ENCODE peak calls at places on chromosomes 5 and 9, in four cellular contexts. One of them, this sample, is unnamed.

GRCh38 chr5:11642398-11642797 is 261.8 kb downstream of the CTNND2 start:
- DNase-seq in mesenchymal stem cell: no peak
- DNase-seq in IMR-90: no peak
- DNase-seq in H9: no peak
- DNase-seq in this sample: no peak

GRCh38 chr5:61332891-61333350 is 863 bp downstream of the ZSWIM6 start:
- DNase-seq in mesenchymal stem cell: peak
- DNase-seq in IMR-90: peak
- DNase-seq in H9: peak
- DNase-seq in this sample: peak

GRCh38 chr9:116480700-116481099 is 206.4 kb upstream of the TRIM32 start:
- DNase-seq in mesenchymal stem cell: no peak
- DNase-seq in IMR-90: no peak
- DNase-seq in H9: no peak
- DNase-seq in this sample: no peak

GRCh38 chr5:14143843-14144585 is 872 bp downstream of the TRIO start:
- DNase-seq in mesenchymal stem cell: no peak
- DNase-seq in IMR-90: no peak
- DNase-seq in H9: peak
- DNase-seq in this sample: no peak

GRCh38 chr9:113474372-113474771 is 10.8 kb downstream of the RGS3 start:
- DNase-seq in mesenchymal stem cell: no peak
- DNase-seq in IMR-90: no peak
- DNase-seq in H9: no peak
- DNase-seq in this sample: no peak

GRCh38 chr9:129639756-129640085 is 2.2 kb downstream of the ASB6 start:
- DNase-seq in mesenchymal stem cell: no peak
- DNase-seq in IMR-90: no peak
- DNase-seq in H9: no peak
- DNase-seq in this sample: no peak

GRCh38 chr5:39176740-39177628 is 42.4 kb downstream of the FYB1 start:
- DNase-seq in mesenchymal stem cell: no peak
- DNase-seq in IMR-90: no peak
- DNase-seq in H9: no peak
- DNase-seq in this sample: no peak

GRCh38 chr9:91992636-91993035 is 42.6 kb upstream of the ROR2 start:
- DNase-seq in mesenchymal stem cell: no peak
- DNase-seq in IMR-90: peak
- DNase-seq in H9: no peak
- DNase-seq in this sample: no peak

DNA sequence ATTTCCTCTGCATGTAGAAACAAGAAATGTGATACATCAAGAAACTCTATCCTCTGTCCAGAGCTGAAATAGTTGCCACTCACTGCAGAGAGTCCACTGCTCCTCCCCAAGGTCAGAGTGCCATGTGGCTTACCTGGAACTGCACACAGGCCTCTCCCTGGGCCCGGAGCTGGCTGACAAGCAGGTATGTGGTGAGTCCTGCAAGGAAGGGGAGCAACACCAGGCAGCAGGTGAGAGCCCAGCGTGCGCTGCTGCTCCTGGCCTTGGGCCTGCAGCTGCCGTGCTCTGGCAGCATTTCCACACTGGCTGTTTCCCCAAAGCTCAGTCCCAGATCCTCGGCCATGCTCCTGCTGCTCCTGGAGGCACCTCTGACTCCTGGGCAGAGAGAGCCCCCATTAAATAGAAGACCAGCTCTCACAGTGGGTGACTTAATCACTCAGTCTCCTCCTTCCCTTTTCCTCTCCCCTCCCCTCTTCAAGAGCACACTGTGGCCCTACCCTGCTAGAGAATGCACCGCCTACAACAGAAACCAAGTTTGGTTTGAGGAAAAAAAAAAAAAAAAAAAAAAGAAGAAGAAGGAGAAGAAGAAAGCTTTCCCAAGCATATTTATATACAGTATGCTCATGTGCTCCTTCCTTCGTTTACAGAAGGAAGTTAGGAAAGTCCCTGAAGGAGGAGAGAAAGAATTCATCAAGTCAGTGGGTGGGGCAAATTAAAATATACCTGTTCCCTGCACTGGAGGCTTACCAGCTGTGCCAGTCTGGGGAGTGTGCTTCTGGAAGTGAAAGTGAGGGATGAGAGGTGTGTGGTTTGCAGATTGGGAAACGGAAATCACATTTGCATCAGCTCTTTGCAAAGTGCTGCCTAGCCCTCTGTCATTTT is at the start of gene TNFSF15:
- DNase-seq in mesenchymal stem cell: peak
- DNase-seq in IMR-90: peak
- DNase-seq in H9: peak
- DNase-seq in this sample: no peak
- H3K14ac ChIP-seq in mesenchymal stem cell: peak
- H3K14ac ChIP-seq in IMR-90: peak
- H3K14ac ChIP-seq in H9: no peak
- H3K14ac ChIP-seq in this sample: no peak

GRCh38 chr9:3827175-3827574 is 301.4 kb upstream of the RFX3 start:
- DNase-seq in mesenchymal stem cell: no peak
- DNase-seq in IMR-90: no peak
- DNase-seq in H9: no peak
- DNase-seq in this sample: no peak
- H4K91ac ChIP-seq in mesenchymal stem cell: no peak
- H4K91ac ChIP-seq in IMR-90: no peak
- H4K91ac ChIP-seq in H9: no peak
- H4K91ac ChIP-seq in this sample: no peak

GRCh38 chr5:119331566-119332095 is 24.2 kb upstream of the TNFAIP8 start:
- DNase-seq in mesenchymal stem cell: peak
- DNase-seq in IMR-90: no peak
- DNase-seq in H9: no peak
- DNase-seq in this sample: no peak

GRCh38 chr5:119327018-119327417 is 28.8 kb upstream of the TNFAIP8 start:
- DNase-seq in mesenchymal stem cell: no peak
- DNase-seq in IMR-90: peak
- DNase-seq in H9: no peak
- DNase-seq in this sample: no peak

GRCh38 chr5:119329701-119330100 is 26.1 kb upstream of the TNFAIP8 start:
- DNase-seq in mesenchymal stem cell: peak
- DNase-seq in IMR-90: peak
- DNase-seq in H9: no peak
- DNase-seq in this sample: no peak

GRCh38 chr5:119330367-119331183 is 25.2 kb upstream of the TNFAIP8 start:
- DNase-seq in mesenchymal stem cell: no peak
- DNase-seq in IMR-90: no peak
- DNase-seq in H9: no peak
- DNase-seq in this sample: no peak

DNA sequence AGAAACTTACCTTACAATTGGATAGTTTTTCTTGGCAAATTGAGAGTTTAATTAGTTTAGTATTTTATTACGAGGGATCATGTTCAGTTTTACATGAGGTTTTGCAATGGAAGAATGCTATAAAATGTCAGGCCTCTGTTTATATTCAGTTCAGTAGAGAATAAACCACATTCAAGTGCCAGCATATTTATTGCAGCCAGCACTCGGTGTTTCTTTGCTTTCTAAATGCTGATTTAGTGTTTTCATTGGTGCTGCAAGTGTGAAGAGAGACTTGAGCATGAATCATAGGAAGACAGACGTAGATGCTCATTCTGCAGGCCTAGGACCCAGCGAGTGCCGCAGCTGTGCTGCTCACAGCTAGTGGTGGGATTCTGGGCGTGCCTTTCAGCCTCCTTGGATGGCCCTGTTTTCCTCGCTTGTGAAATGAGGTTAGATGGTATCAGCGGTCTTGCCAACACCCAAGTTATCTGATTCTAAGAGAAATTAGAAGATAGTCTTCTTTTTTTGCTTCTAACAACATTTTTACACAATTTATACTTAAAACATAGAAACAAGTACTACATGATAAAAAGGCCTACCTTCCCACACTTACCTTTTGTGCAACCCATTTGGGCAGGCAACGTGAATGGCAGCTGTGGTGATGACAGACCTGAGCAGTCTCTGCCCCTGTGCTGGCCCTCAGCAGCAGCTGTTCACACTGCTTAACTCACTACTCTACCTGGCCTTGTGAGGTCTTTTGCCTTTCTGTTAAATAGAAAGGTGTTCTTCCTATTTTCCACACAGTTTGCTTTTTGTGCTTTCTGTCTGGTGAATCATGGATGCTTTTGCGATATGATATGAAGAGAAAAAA is 26.8 kb upstream of the TNFAIP8 start:
- DNase-seq in mesenchymal stem cell: peak
- DNase-seq in IMR-90: peak
- DNase-seq in H9: no peak
- DNase-seq in this sample: no peak
- H2AK5ac ChIP-seq in mesenchymal stem cell: peak
- H2AK5ac ChIP-seq in IMR-90: peak
- H2AK5ac ChIP-seq in H9: no peak
- H2AK5ac ChIP-seq in this sample: no peak

DNA sequence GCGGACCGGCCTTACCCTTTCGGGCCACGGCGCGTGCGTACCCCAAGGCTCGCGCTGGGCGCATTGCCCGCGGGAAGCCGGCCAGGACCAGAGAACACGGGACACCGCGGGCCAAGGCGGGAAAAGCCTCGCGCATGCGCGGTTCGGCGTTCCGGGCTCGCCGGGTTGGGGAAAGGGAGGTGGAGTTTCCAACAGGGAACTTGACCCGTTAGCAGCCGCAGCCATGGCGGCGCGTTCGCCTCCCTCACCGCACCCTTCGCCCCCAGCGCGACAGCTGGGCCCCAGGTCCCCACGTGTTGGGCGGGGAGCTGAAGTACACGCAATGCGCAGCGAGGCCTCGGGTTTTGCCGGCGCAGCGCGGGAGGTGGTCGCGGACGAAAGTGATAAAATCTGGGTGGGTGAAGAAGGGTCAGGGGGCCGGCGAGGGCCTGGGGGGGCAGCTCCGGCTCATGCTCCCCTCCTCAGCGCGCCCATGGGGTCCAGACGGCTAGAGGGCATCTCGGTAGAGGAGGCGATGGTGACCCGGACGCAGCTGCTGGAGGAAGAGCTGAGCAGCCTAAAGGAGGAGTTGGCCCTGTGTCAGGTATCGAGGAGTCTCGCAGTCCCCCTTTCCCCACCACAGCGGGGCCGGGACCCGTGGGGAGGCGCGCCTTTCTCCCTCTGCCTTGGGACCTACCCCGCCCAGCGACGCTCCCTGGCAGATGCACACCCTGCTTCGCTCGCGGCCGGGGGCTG is at the start of gene CNTLN:
- DNase-seq in mesenchymal stem cell: peak
- DNase-seq in IMR-90: peak
- DNase-seq in H9: peak
- DNase-seq in this sample: peak
- H3K14ac ChIP-seq in mesenchymal stem cell: peak
- H3K14ac ChIP-seq in IMR-90: peak
- H3K14ac ChIP-seq in H9: peak
- H3K14ac ChIP-seq in this sample: peak

GRCh38 chr9:131739988-131740648 is at the start of gene RAPGEF1:
- DNase-seq in mesenchymal stem cell: no peak
- DNase-seq in IMR-90: no peak
- DNase-seq in H9: peak
- DNase-seq in this sample: peak

GRCh38 chr9:131740898-131741297 is 1.0 kb upstream of the RAPGEF1 start:
- DNase-seq in mesenchymal stem cell: no peak
- DNase-seq in IMR-90: no peak
- DNase-seq in H9: no peak
- DNase-seq in this sample: no peak

GRCh38 chr9:131738293-131738692 is 1.6 kb downstream of the RAPGEF1 start:
- DNase-seq in mesenchymal stem cell: no peak
- DNase-seq in IMR-90: no peak
- DNase-seq in H9: no peak
- DNase-seq in this sample: no peak

GRCh38 chr9:131738838-131739191 is 1.1 kb downstream of the RAPGEF1 start:
- DNase-seq in mesenchymal stem cell: no peak
- DNase-seq in IMR-90: no peak
- DNase-seq in H9: peak
- DNase-seq in this sample: no peak

GRCh38 chr9:131739192-131739961 is 499 bp downstream of the RAPGEF1 start:
- DNase-seq in mesenchymal stem cell: no peak
- DNase-seq in IMR-90: no peak
- DNase-seq in H9: no peak
- DNase-seq in this sample: peak
- H4K91ac ChIP-seq in mesenchymal stem cell: no peak
- H4K91ac ChIP-seq in IMR-90: peak
- H4K91ac ChIP-seq in H9: no peak
- H4K91ac ChIP-seq in this sample: no peak

DNA sequence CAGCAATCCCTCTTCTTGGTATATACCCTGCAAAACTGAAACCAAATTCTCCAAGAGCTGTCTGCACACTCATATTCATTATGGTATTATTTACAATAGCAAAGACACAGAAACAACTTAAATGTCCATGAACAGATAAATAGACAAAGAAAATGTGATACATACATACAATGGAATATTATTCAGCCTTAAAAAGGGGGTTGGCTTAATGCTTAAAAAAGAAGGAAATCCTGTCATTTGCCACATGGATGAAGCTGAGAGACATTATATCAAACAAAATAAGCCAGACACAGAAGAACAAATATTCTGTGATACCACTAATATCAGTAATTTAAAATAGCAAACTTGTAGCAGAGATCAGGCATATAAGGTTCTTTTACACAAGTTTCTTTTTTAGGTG is 46.5 kb upstream of the GAS1 start:
- DNase-seq in mesenchymal stem cell: no peak
- DNase-seq in IMR-90: no peak
- DNase-seq in H9: no peak
- DNase-seq in this sample: no peak
- H2AK5ac ChIP-seq in mesenchymal stem cell: no peak
- H2AK5ac ChIP-seq in IMR-90: no peak
- H2AK5ac ChIP-seq in H9: no peak
- H2AK5ac ChIP-seq in this sample: no peak

DNA sequence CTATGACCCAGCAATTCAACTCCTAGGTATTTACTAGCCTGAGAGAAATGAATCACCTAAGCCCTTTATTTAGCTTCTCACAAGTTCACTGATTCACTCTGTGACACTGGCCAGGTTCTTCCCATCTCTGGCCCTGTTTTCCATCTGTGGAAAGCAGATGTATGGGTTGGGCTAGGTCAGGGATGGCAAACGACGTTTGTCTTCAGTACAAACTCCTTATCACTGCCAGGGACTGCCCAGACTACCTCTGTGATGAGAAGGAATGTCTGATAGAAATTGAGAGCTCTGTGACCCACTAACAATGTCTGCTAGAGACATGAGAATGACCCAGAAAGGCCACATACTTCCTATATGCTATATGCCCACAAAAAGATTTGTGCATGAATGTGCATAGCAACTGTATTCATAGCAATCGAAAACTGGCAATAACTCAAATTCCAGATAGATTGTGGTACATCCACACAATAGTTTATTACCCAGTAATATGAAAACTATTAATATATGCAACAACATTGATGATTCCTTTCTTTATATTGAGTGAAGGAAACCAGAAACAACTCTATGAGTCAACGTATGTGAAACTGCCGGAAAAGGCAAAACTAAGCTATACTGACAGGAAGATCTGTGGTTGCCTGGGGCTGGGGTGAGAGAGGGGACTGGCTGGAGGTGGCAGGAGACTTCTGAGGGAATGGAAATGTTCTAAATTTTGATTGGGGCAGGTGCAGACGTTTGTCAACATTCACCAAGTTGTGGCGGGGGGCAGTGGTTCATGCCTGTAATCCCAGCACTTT is 32.0 kb upstream of the ADAM19 start:
- DNase-seq in mesenchymal stem cell: peak
- DNase-seq in IMR-90: peak
- DNase-seq in H9: no peak
- DNase-seq in this sample: no peak
- H3K14ac ChIP-seq in mesenchymal stem cell: no peak
- H3K14ac ChIP-seq in IMR-90: no peak
- H3K14ac ChIP-seq in H9: no peak
- H3K14ac ChIP-seq in this sample: no peak

GRCh38 chr9:100370064-100370723 is 17.5 kb upstream of the TEX10 start:
- DNase-seq in mesenchymal stem cell: no peak
- DNase-seq in IMR-90: no peak
- DNase-seq in H9: no peak
- DNase-seq in this sample: no peak
- H4K91ac ChIP-seq in mesenchymal stem cell: no peak
- H4K91ac ChIP-seq in IMR-90: no peak
- H4K91ac ChIP-seq in H9: no peak
- H4K91ac ChIP-seq in this sample: no peak